ENCODE peak calls at places on chromosomes 13 and 19, in eight cellular contexts. L, U, R, Q, G, P, E and I are unnamed samples.

GRCh38 chr19:13171146-13171545 is 20.9 kb downstream of the IER2 start:
- DNase-seq in L (no peak), U (no peak), R (no peak), Q (no peak), G (no peak), P (no peak), E (no peak), I (no peak)

GRCh38 chr19:6509118-6509971 is 7.2 kb upstream of the TUBB4A start:
- DNase-seq in L (no peak), U (no peak), R (peak), Q (no peak), G (no peak), P (no peak), E (no peak), I (no peak)

GRCh38 chr13:27177852-27178251 is 6.2 kb upstream of the USP12 start:
- DNase-seq in L (no peak), U (no peak), R (no peak), Q (no peak), G (no peak), P (no peak), E (no peak), I (peak)

GRCh38 chr13:60759499-60759898 is 362.5 kb downstream of the TDRD3 start:
- DNase-seq in L (peak), U (peak), R (no peak), Q (no peak), G (no peak), P (no peak), E (no peak), I (no peak)

GRCh38 chr13:48630791-48631190 is 22.9 kb upstream of the CYSLTR2 start:
- DNase-seq in L (no peak), U (no peak), R (no peak), Q (peak), G (no peak), P (no peak), E (no peak), I (no peak)

GRCh38 chr19:23436318-23436717 is 41.0 kb upstream of the ZNF91 start:
- DNase-seq in L (no peak), U (no peak), R (no peak), Q (no peak), G (no peak), P (no peak), E (no peak), I (no peak)

GRCh38 chr13:112456138-112457056 is 80.2 kb downstream of the SPACA7 start:
- DNase-seq in L (no peak), U (no peak), R (no peak), Q (no peak), G (no peak), P (no peak), E (no peak), I (no peak)

GRCh38 chr13:67515895-67516294 is 285.8 kb upstream of the PCDH9 start:
- DNase-seq in L (no peak), U (peak), R (no peak), Q (peak), G (no peak), P (peak), E (no peak), I (no peak)

GRCh38 chr19:48925240-48925843 is 8.2 kb upstream of the DHDH start:
- DNase-seq in L (no peak), U (peak), R (no peak), Q (peak), G (no peak), P (peak), E (no peak), I (no peak)

GRCh38 chr19:44748426-44749254 is at the start of gene BCL3:
- DNase-seq in L (peak), U (no peak), R (no peak), Q (peak), G (no peak), P (no peak), E (no peak), I (peak)

GRCh38 chr19:13790354-13790753 is 4.9 kb upstream of the ZSWIM4 start:
- DNase-seq in L (no peak), U (no peak), R (no peak), Q (peak), G (no peak), P (no peak), E (no peak), I (no peak)

GRCh38 chr13:43368003-43368402 is 344.6 kb downstream of the DNAJC15 start:
- DNase-seq in L (no peak), U (peak), R (no peak), Q (peak), G (no peak), P (peak), E (no peak), I (no peak)

GRCh38 chr19:42076375-42076944 is 494 bp downstream of the ZNF574 start:
- DNase-seq in L (no peak), U (no peak), R (no peak), Q (no peak), G (no peak), P (no peak), E (no peak), I (no peak)

GRCh38 chr13:35475131-35475959 is 1.1 kb downstream of the MAB21L1 start:
- DNase-seq in L (peak), U (peak), R (no peak), Q (peak), G (no peak), P (peak), E (peak), I (peak)

GRCh38 chr13:27500806-27501534 is 50.6 kb upstream of the MTIF3 start:
- DNase-seq in L (no peak), U (no peak), R (no peak), Q (no peak), G (no peak), P (no peak), E (no peak), I (no peak)

GRCh38 chr13:77507931-77508776 is 27.4 kb upstream of the SCEL start:
- DNase-seq in L (no peak), U (peak), R (no peak), Q (peak), G (no peak), P (peak), E (no peak), I (no peak)

GRCh38 chr19:18781047-18781600 is 10.0 kb downstream of the COMP start:
- DNase-seq in L (no peak), U (no peak), R (no peak), Q (no peak), G (no peak), P (no peak), E (no peak), I (no peak)

GRCh38 chr19:46785054-46785979 is 3.1 kb downstream of the SLC1A5 start:
- DNase-seq in L (no peak), U (no peak), R (no peak), Q (peak), G (no peak), P (peak), E (no peak), I (no peak)

GRCh38 chr19:51799998-51800848 is 5.3 kb downstream of the FPR3 start:
- DNase-seq in L (no peak), U (peak), R (no peak), Q (no peak), G (no peak), P (peak), E (no peak), I (no peak)

GRCh38 chr13:32811297-32811800 is 204.9 kb upstream of the KL start:
- DNase-seq in L (no peak), U (peak), R (no peak), Q (peak), G (no peak), P (no peak), E (no peak), I (peak)

GRCh38 chr19:53467138-53467502 is 413 bp upstream of the ZNF813 start:
- DNase-seq in L (peak), U (no peak), R (no peak), Q (no peak), G (no peak), P (no peak), E (peak), I (peak)

GRCh38 chr13:30196025-30196424 is 111.3 kb downstream of the KATNAL1 start:
- DNase-seq in L (peak), U (peak), R (no peak), Q (no peak), G (no peak), P (peak), E (no peak), I (no peak)

GRCh38 chr19:44401108-44401786 is at the start of gene ZNF285:
- DNase-seq in L (peak), U (peak), R (peak), Q (peak), G (peak), P (peak), E (peak), I (peak)

GRCh38 chr13:31725841-31726240 is 13.5 kb upstream of the RXFP2 start:
- DNase-seq in L (no peak), U (no peak), R (no peak), Q (no peak), G (no peak), P (no peak), E (no peak), I (no peak)

GRCh38 chr13:72127031-72127430 is 260.0 kb upstream of the DACH1 start:
- DNase-seq in L (no peak), U (no peak), R (no peak), Q (no peak), G (no peak), P (no peak), E (no peak), I (no peak)

GRCh38 chr13:30142502-30143211 is 164.7 kb downstream of the KATNAL1 start:
- DNase-seq in L (peak), U (peak), R (no peak), Q (peak), G (no peak), P (peak), E (no peak), I (no peak)

GRCh38 chr13:99916366-99917103 is 55.0 kb downstream of the ZIC5 start:
- DNase-seq in L (peak), U (peak), R (no peak), Q (peak), G (no peak), P (peak), E (no peak), I (peak)

GRCh38 chr13:30431269-30431950 is 9.1 kb downstream of the UBE2L5 start:
- DNase-seq in L (no peak), U (peak), R (no peak), Q (no peak), G (no peak), P (peak), E (no peak), I (no peak)

GRCh38 chr13:28140433-28141125 is 2.2 kb downstream of the PAN3 start:
- DNase-seq in L (no peak), U (no peak), R (no peak), Q (no peak), G (no peak), P (peak), E (no peak), I (no peak)

GRCh38 chr19:13615890-13616289 is 109.6 kb upstream of the CACNA1A start:
- DNase-seq in L (no peak), U (peak), R (peak), Q (no peak), G (no peak), P (peak), E (no peak), I (no peak)

GRCh38 chr19:750640-751423 is at the start of gene MISP:
- DNase-seq in L (no peak), U (no peak), R (no peak), Q (no peak), G (peak), P (no peak), E (no peak), I (no peak)

GRCh38 chr13:23067129-23067528 is 113.7 kb upstream of the SGCG start:
- DNase-seq in L (no peak), U (no peak), R (no peak), Q (no peak), G (no peak), P (no peak), E (no peak), I (no peak)

GRCh38 chr19:46609511-46610412 is 8.6 kb downstream of the CALM3 start:
- DNase-seq in L (peak), U (no peak), R (peak), Q (no peak), G (no peak), P (no peak), E (no peak), I (peak)

GRCh38 chr19:39014037-39014436 is 18.3 kb downstream of the FBXO27 start:
- DNase-seq in L (no peak), U (no peak), R (no peak), Q (no peak), G (no peak), P (no peak), E (no peak), I (no peak)

GRCh38 chr13:93108111-93108581 is 118.5 kb upstream of the GPC6 start:
- DNase-seq in L (peak), U (no peak), R (no peak), Q (no peak), G (no peak), P (no peak), E (no peak), I (no peak)

GRCh38 chr13:84961023-84961422 is 838.2 kb downstream of the SLITRK6 start:
- DNase-seq in L (no peak), U (no peak), R (no peak), Q (no peak), G (no peak), P (no peak), E (no peak), I (no peak)

GRCh38 chr19:2793577-2793976 is 8.3 kb downstream of the THOP1 start:
- DNase-seq in L (no peak), U (no peak), R (no peak), Q (no peak), G (no peak), P (no peak), E (no peak), I (no peak)
- TF ChIP-seq CTCF in L (no peak), U (no peak), R (no peak), Q (no peak), G (no peak), P (no peak), E (no peak), I (no peak)

GRCh38 chr19:17254636-17255035 is 8.9 kb upstream of the NR2F6 start:
- DNase-seq in L (no peak), U (no peak), R (no peak), Q (no peak), G (no peak), P (no peak), E (no peak), I (no peak)
- TF ChIP-seq CTCF in L (no peak), U (no peak), R (no peak), Q (no peak), G (no peak), P (no peak), E (no peak), I (no peak)

GRCh38 chr13:98480915-98481510 is 95.9 kb downstream of the STK24 start:
- DNase-seq in L (peak), U (no peak), R (no peak), Q (peak), G (no peak), P (peak), E (no peak), I (peak)

GRCh38 chr13:98484289-98485219 is 92.4 kb downstream of the STK24 start:
- DNase-seq in L (no peak), U (peak), R (no peak), Q (peak), G (no peak), P (peak), E (peak), I (peak)

GRCh38 chr13:98481511-98481951 is 95.4 kb downstream of the STK24 start:
- DNase-seq in L (no peak), U (no peak), R (no peak), Q (no peak), G (no peak), P (peak), E (no peak), I (no peak)

GRCh38 chr13:98483636-98484288 is 93.1 kb downstream of the STK24 start:
- DNase-seq in L (no peak), U (no peak), R (no peak), Q (peak), G (no peak), P (peak), E (no peak), I (no peak)

DNA sequence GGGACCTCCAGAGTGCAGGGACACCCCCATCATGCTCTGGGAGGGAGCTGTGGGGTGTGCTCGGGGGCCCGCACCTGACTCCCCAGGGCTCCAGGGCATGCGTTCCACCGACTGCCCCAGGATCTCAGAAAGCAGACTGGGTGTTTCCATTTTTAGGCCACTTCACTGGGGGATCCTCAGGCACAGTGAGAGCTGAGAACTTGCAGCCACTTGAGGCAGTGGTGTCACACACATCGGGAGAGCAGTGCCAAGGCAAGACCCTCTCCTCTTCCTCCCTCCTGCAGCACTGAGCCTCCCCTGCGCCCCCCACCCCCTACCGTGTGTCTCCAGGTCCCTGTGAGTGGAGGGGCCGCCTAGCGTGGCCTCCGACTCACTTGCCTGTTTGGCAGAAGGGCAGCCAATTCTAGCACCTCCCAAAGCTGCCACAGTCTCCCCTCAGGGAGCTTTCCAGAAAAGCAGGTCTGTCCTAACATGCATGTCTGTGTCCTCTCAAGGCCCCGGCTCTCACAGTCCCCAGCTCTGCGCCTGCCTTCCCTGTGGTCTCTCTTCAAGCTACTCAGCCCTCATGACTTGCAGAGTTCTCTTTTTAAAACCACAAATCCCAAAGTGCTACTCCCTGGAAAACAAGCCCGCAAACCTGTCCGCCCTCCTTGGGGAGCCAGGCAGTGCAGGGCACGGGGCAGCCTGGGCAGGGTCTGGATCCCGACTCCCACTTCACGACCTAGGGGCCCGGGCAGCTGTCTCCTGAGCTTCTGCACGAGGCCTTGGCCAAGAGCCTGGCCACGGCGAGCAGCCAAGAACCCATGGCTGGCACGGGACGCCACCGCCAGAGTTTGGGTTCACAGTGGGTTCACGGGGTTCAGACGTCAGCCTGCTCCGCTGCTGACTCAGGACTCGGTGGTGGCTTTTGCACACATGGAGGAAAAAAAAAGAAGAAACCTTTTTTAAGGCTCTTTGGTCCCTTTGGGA is 94.1 kb downstream of the STK24 start:
- DNase-seq in L (no peak), U (peak), R (no peak), Q (peak), G (no peak), P (peak), E (no peak), I (peak)
- TF ChIP-seq CTCF in L (peak), U (peak), R (no peak), Q (peak), G (peak), P (peak), E (peak), I (peak)

DNA sequence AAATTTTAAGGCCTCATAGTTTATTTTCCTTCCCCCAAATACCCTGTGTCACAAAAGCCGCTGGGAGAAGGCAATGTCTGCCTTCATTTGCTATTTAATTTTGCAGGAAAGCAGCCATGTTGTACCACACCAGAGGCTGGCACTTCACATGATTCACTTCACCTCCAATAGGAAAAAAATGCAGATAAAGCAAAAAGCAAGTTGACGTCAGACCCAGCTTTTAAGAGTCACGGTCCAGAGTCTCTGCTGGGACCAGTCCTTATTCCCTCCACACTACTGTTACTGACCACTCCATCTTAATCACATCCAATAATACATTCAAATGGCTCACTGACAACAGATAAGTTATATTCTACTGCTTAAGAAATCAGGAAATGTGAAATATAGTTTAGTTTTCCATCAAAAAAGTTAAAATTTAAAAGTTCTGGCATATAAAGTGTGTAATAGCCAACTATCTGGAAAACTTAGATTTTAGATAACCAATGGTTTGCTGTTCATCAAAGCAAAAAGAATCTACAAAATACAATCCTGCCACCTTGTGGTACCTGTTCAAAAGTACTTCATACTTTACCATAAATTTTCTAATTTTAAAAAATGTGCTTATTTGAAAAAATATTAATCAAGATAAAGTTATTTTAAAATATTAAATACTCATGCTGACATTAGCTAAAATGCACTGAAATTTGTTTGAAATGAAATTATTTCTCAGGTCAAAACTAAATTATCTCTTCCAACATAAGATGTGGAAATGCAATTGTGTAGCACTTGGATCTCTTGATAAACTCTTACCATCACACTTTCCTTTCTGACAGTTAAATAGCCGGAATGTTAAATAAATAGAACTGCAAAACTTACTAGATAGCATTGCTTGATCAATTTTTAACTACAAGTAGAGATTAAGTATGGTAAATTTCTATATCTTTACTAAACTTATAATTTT is 97.3 kb downstream of the SERP2 start:
- DNase-seq in L (no peak), U (peak), R (no peak), Q (no peak), G (no peak), P (peak), E (no peak), I (no peak)
- TF ChIP-seq CTCF in L (peak), U (peak), R (peak), Q (peak), G (peak), P (peak), E (peak), I (peak)

GRCh38 chr13:47603365-47603764 is 397.7 kb downstream of the SUCLA2 start:
- DNase-seq in L (no peak), U (peak), R (no peak), Q (no peak), G (no peak), P (peak), E (no peak), I (no peak)

GRCh38 chr13:47594833-47595232 is 406.2 kb downstream of the SUCLA2 start:
- DNase-seq in L (no peak), U (no peak), R (no peak), Q (no peak), G (no peak), P (peak), E (no peak), I (no peak)

DNA sequence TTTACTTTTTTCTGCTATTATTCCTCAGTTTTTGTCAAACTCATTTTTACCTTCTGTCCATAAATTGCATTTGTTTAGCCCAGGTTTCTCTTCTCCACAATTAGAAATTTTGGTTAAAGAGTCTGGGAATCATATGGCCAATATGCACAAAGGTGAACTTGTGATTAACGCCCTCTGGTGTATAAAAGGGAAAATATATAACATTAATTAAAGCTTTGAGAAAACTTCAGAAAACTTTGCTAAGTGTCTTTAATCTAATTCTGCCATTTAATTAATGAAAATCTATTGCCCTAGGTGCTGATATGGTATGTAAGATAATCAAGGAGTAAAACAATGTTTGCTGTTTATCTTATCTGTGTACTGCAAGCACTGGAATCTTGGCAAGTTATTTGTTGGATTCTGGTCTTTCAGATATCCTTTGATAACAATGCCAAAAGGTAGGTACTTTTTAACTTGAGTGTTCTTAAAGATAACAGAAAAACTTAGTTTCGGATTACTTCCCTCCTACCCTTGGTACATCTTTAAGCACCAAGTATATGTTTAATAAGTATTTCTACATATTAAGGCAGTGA is 402.6 kb downstream of the SUCLA2 start:
- DNase-seq in L (peak), U (peak), R (no peak), Q (peak), G (no peak), P (peak), E (no peak), I (no peak)
- TF ChIP-seq CTCF in L (peak), U (peak), R (peak), Q (peak), G (peak), P (peak), E (peak), I (peak)